ENCODE peak calls at places on chromosomes 11 and 22, in eight cellular contexts. W is colonic mucosa, A is lower lobe of right lung, H is A549, L is psoas muscle, I is SK-N-SH, Y is heart right ventricle, Q is lung. F is an unnamed sample.

GRCh38 chr11:931385-931784 is 5.7 kb downstream of the AP2A2 start:
- DNase-seq in W (no peak), A (no peak), H (no peak), L (no peak), I (no peak), Y (no peak), Q (no peak), F (no peak)

GRCh38 chr11:133956650-133957633 is at the start of gene IGSF9B:
- DNase-seq in W (peak), A (peak), H (peak), L (peak), I (peak), Y (peak), Q (peak), F (peak)

GRCh38 chr11:108199446-108200321 is 22.8 kb downstream of the NPAT start:
- DNase-seq in W (no peak), A (peak), H (no peak), L (no peak), I (no peak), Y (no peak), Q (peak), F (no peak)

GRCh38 chr11:90556612-90557011 is 333.8 kb upstream of the CHORDC1 start:
- DNase-seq in W (no peak), A (no peak), H (no peak), L (no peak), I (no peak), Y (peak), Q (no peak), F (no peak)

GRCh38 chr11:124970925-124971324 is 16.9 kb downstream of the CCDC15 start:
- DNase-seq in W (no peak), A (no peak), H (no peak), L (no peak), I (peak), Y (no peak), Q (no peak), F (no peak)

GRCh38 chr11:35418847-35419712 is at the start of gene SLC1A2:
- DNase-seq in W (no peak), A (peak), H (peak), L (peak), I (peak), Y (peak), Q (no peak), F (no peak)

GRCh38 chr11:2157294-2158040 is 3.5 kb downstream of the INS start:
- DNase-seq in W (no peak), A (no peak), H (no peak), L (no peak), I (no peak), Y (no peak), Q (no peak), F (no peak)

GRCh38 chr11:859394-860131 is 16.9 kb downstream of the TSPAN4 start:
- DNase-seq in W (peak), A (peak), H (peak), L (peak), I (peak), Y (peak), Q (peak), F (no peak)

GRCh38 chr11:298406-299065 is 790 bp downstream of the IFITM5 start:
- DNase-seq in W (no peak), A (peak), H (no peak), L (peak), I (no peak), Y (no peak), Q (no peak), F (peak)

GRCh38 chr11:111067994-111068393 is 177.5 kb upstream of the POU2AF2 start:
- DNase-seq in W (no peak), A (no peak), H (no peak), L (no peak), I (no peak), Y (no peak), Q (no peak), F (no peak)
- H3K4me3 ChIP-seq in W (no peak), A (no peak), H (no peak), L (no peak), I (no peak), Y (no peak), Q (no peak), F (no peak)

GRCh38 chr22:49965291-49966040 is 4.9 kb downstream of the PIM3 start:
- DNase-seq in W (peak), A (peak), H (no peak), L (peak), I (peak), Y (no peak), Q (no peak), F (peak)
- H3K27ac ChIP-seq in W (peak), A (peak), H (no peak), L (peak), I (no peak), Y (peak), Q (no peak), F (peak)

DNA sequence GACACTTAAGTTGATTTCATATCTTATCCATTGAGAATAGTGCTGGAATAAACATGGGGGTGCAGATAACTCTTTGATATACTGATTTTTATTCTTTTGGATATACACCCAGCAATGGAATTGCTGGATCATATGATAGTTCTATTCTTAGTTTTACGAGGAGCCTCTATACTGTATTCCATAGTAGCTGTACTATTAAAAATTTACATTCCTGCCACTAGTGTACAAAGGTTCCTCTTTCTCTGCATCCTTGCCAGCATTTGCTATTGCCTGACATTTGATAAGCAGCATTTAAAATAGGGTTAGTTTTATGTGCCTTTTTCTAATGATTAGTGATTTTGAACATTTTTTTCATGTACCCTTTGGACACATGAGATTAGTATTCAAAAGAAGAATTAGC is 554.2 kb downstream of the JRKL start:
- DNase-seq in W (no peak), A (no peak), H (no peak), L (no peak), I (no peak), Y (no peak), Q (no peak), F (no peak)
- TF ChIP-seq CTCF in W (no peak), A (no peak), H (no peak), L (no peak), I (peak), Y (no peak), Q (no peak), F (no peak)

GRCh38 chr11:110711448-110711775 is 825 bp downstream of the ARHGAP20 start:
- DNase-seq in W (no peak), A (no peak), H (no peak), L (no peak), I (no peak), Y (no peak), Q (no peak), F (no peak)
- H3K4me3 ChIP-seq in W (peak), A (peak), H (peak), L (peak), I (peak), Y (peak), Q (peak), F (peak)

GRCh38 chr11:24619900-24620299 is 123.0 kb downstream of the LUZP2 start:
- DNase-seq in W (no peak), A (no peak), H (no peak), L (no peak), I (no peak), Y (no peak), Q (no peak), F (no peak)

GRCh38 chr11:24622262-24622661 is 125.4 kb downstream of the LUZP2 start:
- DNase-seq in W (no peak), A (no peak), H (no peak), L (no peak), I (no peak), Y (no peak), Q (no peak), F (no peak)

GRCh38 chr11:24624432-24624831 is 127.6 kb downstream of the LUZP2 start:
- DNase-seq in W (no peak), A (no peak), H (no peak), L (no peak), I (no peak), Y (no peak), Q (no peak), F (no peak)

GRCh38 chr11:24617856-24618255 is 121.0 kb downstream of the LUZP2 start:
- DNase-seq in W (no peak), A (no peak), H (no peak), L (no peak), I (no peak), Y (no peak), Q (no peak), F (no peak)

DNA sequence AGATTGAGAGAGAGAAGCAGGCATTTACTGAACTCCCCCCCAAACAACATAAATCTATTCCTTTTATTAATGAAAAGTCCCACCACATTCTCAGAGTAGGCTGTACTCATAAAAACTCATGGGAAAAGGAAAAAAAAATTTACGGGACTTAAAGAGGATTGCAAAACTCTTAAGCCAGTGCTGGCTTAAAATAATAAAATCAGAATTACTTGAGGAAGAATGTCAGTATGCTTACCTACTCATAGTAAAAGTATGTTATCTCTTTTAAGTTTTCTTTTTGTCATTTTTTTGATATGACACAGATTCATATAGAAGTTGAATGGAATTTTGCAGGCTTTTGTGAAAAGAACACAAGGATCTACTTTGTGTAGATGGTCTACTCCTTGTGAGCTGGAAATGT is 126.3 kb downstream of the LUZP2 start:
- DNase-seq in W (no peak), A (no peak), H (no peak), L (no peak), I (no peak), Y (no peak), Q (no peak), F (no peak)
- H3K27ac ChIP-seq in W (no peak), A (no peak), H (no peak), L (no peak), I (no peak), Y (no peak), Q (no peak), F (no peak)

GRCh38 chr22:39679652-39680051 is 109.1 kb downstream of the CACNA1I start:
- DNase-seq in W (no peak), A (no peak), H (no peak), L (no peak), I (no peak), Y (no peak), Q (no peak), F (no peak)
- TF ChIP-seq CTCF in W (no peak), A (no peak), H (no peak), L (no peak), I (no peak), Y (no peak), Q (no peak), F (no peak)

GRCh38 chr11:118922745-118923627 is 2.7 kb downstream of the BCL9L start:
- DNase-seq in W (no peak), A (no peak), H (no peak), L (no peak), I (peak), Y (no peak), Q (no peak), F (peak)

GRCh38 chr11:118918686-118919280 is 6.9 kb downstream of the BCL9L start:
- DNase-seq in W (no peak), A (no peak), H (no peak), L (no peak), I (no peak), Y (no peak), Q (no peak), F (no peak)

GRCh38 chr11:118921929-118922744 is 3.6 kb downstream of the BCL9L start:
- DNase-seq in W (peak), A (peak), H (no peak), L (peak), I (peak), Y (peak), Q (peak), F (peak)

GRCh38 chr11:118923721-118924587 is 1.8 kb downstream of the BCL9L start:
- DNase-seq in W (peak), A (no peak), H (no peak), L (no peak), I (no peak), Y (no peak), Q (no peak), F (peak)

DNA sequence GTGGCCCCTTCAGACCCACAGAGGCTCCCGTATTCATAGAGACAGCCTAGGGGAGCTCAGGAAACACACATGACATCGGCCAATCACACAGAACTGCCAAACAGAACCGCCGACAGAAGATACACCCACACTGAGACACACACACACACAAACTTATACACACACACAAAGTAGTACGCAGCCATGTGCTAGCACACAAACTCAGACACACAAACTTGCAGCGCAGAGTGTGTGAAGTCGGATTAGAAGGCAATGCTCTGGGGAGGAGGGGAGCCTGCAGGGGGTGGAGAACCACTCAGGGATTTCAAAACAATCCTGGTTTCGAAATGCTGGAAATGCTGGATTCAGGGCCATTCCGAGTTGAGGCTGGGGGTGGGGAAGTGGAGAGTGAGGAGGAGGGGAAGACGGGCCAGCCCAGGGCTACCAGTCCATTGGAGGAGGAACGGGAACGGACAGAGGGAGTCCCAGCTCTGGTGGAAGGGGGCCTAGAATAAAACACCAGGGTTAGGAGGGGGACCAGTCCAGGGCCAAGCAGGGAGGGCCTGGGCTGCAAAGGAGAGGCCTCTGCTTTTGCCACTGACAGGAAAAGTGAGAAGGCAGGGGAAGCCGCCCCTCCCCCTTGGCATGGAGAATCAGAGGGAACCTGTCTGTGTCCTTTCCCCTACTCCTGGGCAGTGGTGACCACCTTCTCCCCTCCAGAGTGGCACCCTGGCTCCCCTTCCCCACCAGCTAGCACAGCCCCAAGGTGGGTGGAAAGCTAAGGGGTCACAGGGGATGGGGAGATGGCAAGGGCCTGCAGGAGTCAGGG is 4.4 kb downstream of the BCL9L start:
- DNase-seq in W (peak), A (peak), H (no peak), L (peak), I (peak), Y (peak), Q (peak), F (peak)
- H3K4me3 ChIP-seq in W (peak), A (peak), H (peak), L (peak), I (peak), Y (peak), Q (peak), F (peak)

DNA sequence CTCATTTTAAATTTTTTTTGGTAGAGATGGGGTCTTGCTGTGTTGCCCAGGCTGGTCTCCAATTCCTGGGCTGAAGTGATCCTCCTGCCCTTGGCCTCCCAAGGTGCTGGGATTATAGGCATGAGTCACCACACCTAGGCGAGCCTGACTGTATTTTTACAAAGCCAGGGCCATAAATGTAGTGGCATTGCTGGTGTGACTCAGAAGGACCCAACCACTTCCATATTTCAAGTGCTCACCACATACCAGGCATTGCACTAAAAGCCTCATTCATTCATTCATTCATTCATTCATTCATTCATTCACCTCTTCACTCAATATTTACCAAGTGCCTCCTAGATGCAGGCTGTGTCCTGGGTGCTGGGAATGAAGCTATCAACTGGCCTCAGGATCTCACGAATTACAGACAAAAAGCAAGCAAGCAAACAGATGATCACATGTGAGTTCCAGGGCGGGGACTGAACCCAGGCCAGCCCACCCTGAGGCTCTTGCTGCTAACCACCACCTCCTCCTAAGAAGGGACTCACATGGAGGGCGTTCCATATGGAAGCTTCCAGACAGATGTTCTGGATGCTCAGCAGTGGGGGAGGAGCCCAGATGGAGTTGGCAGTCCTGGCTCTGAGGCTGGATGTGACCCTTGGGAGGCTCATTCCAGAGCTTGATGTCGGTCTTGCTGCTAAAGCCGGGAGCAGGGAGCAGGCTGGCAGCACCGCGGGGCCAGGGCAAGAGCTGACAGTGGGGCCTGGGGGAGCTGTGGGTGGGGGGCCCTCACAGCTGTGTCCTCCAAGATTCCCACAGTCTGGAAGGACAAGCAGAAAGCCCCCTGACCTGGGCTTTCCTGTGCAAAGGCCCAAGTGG is 158.8 kb downstream of the CTTN start:
- DNase-seq in W (peak), A (no peak), H (no peak), L (peak), I (no peak), Y (no peak), Q (no peak), F (no peak)
- H3K27ac ChIP-seq in W (peak), A (no peak), H (no peak), L (no peak), I (no peak), Y (no peak), Q (no peak), F (no peak)

GRCh38 chr11:77436969-77437368 is 36.9 kb downstream of the PAK1 start:
- DNase-seq in W (no peak), A (no peak), H (no peak), L (no peak), I (no peak), Y (no peak), Q (no peak), F (no peak)

GRCh38 chr11:77441409-77441808 is 32.5 kb downstream of the PAK1 start:
- DNase-seq in W (no peak), A (no peak), H (no peak), L (no peak), I (no peak), Y (no peak), Q (no peak), F (no peak)

GRCh38 chr11:77442394-77443053 is 31.4 kb downstream of the PAK1 start:
- DNase-seq in W (no peak), A (no peak), H (no peak), L (no peak), I (no peak), Y (no peak), Q (no peak), F (no peak)

GRCh38 chr11:77438487-77438886 is 35.4 kb downstream of the PAK1 start:
- DNase-seq in W (no peak), A (no peak), H (no peak), L (no peak), I (no peak), Y (no peak), Q (no peak), F (no peak)

GRCh38 chr11:77440678-77441077 is 33.2 kb downstream of the PAK1 start:
- DNase-seq in W (no peak), A (no peak), H (no peak), L (no peak), I (no peak), Y (no peak), Q (no peak), F (no peak)
- TF ChIP-seq CTCF in W (no peak), A (no peak), H (no peak), L (no peak), I (no peak), Y (no peak), Q (no peak), F (no peak)

DNA sequence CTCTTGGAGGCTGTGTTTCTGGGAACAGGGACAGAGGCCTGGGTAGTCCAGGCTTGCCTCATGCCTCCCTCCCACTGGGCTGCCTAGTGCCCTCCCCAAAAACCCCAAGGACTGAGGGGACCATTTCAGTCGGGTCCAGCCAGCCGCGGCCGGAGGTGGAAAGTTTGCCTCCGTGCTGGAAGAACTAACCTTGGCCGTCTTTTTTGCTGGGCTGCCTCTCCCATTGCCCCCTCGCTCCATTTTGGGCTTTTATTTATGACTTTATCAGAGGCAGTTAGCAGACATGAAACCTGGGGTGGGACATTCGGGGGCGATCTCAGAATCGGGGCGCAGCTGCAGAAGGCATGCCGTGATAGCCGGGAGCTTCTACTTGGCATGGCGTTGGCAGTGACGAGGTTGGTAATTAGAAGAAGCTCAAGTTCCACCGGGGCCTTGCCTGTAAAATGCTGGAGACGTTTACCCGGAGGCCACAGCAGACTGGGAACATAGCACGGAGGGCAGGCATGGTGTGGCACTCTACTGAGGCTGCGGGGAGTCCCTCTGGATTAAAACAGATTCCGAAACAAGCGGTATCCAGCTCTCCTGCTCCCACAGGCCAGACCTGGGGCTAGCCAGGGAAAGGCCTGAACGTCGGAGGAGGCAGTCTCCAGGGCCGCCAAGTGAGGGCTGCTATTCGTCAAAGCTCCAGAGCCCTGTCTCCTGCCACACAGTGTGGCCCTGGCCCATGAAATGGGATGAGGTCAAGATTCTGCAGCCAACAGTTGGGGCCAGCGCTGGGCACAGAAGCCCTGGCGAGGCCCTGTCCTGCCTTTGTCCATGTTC is 76.4 kb upstream of the PPARA start:
- DNase-seq in W (no peak), A (peak), H (no peak), L (peak), I (no peak), Y (peak), Q (no peak), F (peak)
- H3K4me3 ChIP-seq in W (peak), A (peak), H (peak), L (peak), I (peak), Y (peak), Q (peak), F (peak)

F was measured in tibial artery.